ENCODE peak calls at places on chromosomes 2 and 18, in six cellular contexts. S, H, F, T, M and N are unnamed samples.

GRCh38 chr2:143451622-143452021 is 322.4 kb downstream of the ARHGAP15 start:
- DNase-seq in F (no peak), S (no peak), H (no peak), M (no peak), T (no peak), N (no peak)

GRCh38 chr2:146873646-146874259 is 971.1 kb upstream of the ACVR2A start:
- DNase-seq in F (no peak), T (no peak), M (no peak), H (peak), S (no peak), N (no peak)

GRCh38 chr2:23429036-23429435 is 44.1 kb downstream of the KLHL29 start:
- DNase-seq in T (no peak), S (no peak), H (no peak), M (no peak), F (no peak), N (no peak)

GRCh38 chr2:40357667-40358066 is 94.2 kb downstream of the SLC8A1 start:
- DNase-seq in F (no peak), M (no peak), T (no peak), H (no peak), S (no peak), N (no peak)

GRCh38 chr2:29627366-29627765 is 294.0 kb downstream of the ALK start:
- DNase-seq in S (no peak), T (no peak), F (no peak), M (no peak), H (no peak), N (no peak)

GRCh38 chr2:201847483-201847882 is 41.1 kb downstream of the CDK15 start:
- DNase-seq in F (no peak), H (no peak), T (no peak), S (no peak), M (no peak), N (no peak)

GRCh38 chr2:231680284-231680991 is 27.9 kb upstream of the PTMA start:
- DNase-seq in F (peak), S (no peak), M (no peak), H (no peak), T (peak), N (no peak)

GRCh38 chr2:234643407-234643806 is 146.5 kb upstream of the ARL4C start:
- DNase-seq in M (no peak), T (no peak), F (no peak), H (peak), S (no peak), N (no peak)

GRCh38 chr2:222284466-222284865 is 14.3 kb downstream of the PAX3 start:
- DNase-seq in F (no peak), T (no peak), H (no peak), M (no peak), S (no peak), N (no peak)

GRCh38 chr2:182952741-182953450 is 85.4 kb downstream of the NCKAP1 start:
- DNase-seq in F (no peak), S (no peak), T (no peak), H (no peak), M (no peak), N (no peak)

GRCh38 chr2:196594158-196594557 is 45.4 kb upstream of the CCDC150 start:
- DNase-seq in H (no peak), M (no peak), T (no peak), F (no peak), S (no peak), N (no peak)

GRCh38 chr2:200199005-200199404 is 107.5 kb upstream of the SPATS2L start:
- DNase-seq in S (no peak), T (no peak), H (no peak), M (peak), F (no peak), N (no peak)

GRCh38 chr18:48992791-48993555 is 42.2 kb upstream of the SMAD7 start:
- DNase-seq in M (peak), T (no peak), H (no peak), F (no peak), S (no peak), N (no peak)

GRCh38 chr2:163123526-163123925 is 285.0 kb upstream of the KCNH7 start:
- DNase-seq in M (no peak), S (no peak), F (no peak), H (no peak), T (no peak), N (peak)

GRCh38 chr2:150526006-150526405 is 38.5 kb upstream of the RND3 start:
- DNase-seq in S (no peak), H (no peak), T (no peak), F (no peak), M (no peak), N (no peak)

GRCh38 chr2:150531626-150532419 is 44.4 kb upstream of the RND3 start:
- DNase-seq in S (no peak), M (no peak), H (no peak), F (no peak), T (no peak), N (no peak)

GRCh38 chr2:150530168-150530567 is 42.7 kb upstream of the RND3 start:
- DNase-seq in T (no peak), S (no peak), M (no peak), F (no peak), H (no peak), N (no peak)

GRCh38 chr2:150526827-150527226 is 39.4 kb upstream of the RND3 start:
- DNase-seq in F (no peak), T (peak), M (no peak), S (no peak), H (peak), N (peak)

GRCh38 chr2:150528861-150529801 is 41.7 kb upstream of the RND3 start:
- DNase-seq in T (no peak), F (no peak), M (peak), S (no peak), H (no peak), N (peak)
- TF ChIP-seq JUND in T (no peak), F (no peak), M (peak), S (peak), H (no peak), N (no peak)

GRCh38 chr2:12618576-12618975 is 98.2 kb upstream of the TRIB2 start:
- DNase-seq in H (no peak), M (no peak), T (no peak), F (no peak), S (no peak), N (no peak)
- TF ChIP-seq JUND in H (no peak), M (no peak), T (no peak), F (no peak), S (no peak), N (no peak)

DNA sequence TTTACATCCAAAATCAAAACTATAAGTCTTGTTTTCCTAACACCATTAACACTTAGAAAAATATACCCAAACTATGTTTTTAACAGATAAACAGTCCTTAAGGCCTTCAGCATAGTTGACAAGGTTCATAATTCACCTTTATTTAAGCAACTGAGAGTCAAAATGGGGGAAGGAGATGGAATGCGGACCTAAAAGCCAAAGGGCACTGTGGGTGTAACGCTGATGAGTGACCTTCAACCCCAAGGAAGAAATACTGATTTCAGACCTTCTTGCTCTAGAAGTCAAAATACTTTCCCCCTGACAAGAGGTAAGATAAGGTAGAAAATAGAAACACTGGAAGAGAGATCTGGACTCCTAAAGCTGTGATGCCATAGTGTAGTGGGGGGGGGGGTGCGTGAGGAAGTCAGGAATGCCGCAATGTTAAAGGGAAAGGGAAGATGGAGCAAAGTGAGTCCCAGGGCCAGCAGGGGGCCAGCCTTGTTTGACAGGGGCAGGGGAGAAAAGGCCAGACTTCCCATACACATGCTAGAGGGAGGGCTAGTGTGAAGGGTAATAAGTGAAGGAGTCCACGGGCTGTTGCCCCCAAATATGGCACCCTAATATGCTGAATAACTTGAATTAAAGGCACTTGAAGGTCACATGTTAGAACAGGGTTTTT is 31.4 kb downstream of the CCDC93 start:
- DNase-seq in T (peak), H (no peak), M (no peak), F (no peak), S (no peak), N (no peak)
- TF ChIP-seq JUND in T (no peak), H (no peak), M (no peak), F (no peak), S (no peak), N (no peak)

GRCh38 chr18:13222371-13223281 is 4.1 kb downstream of the LDLRAD4 start:
- DNase-seq in T (peak), M (no peak), H (no peak), S (peak), F (no peak), N (peak)
- TF ChIP-seq JUND in T (no peak), M (no peak), H (no peak), S (no peak), F (no peak), N (no peak)